ENCODE peak calls at places on chromosome 9, in nine cellular contexts. Z is spleen, P is SK-N-SH, V is breast epithelium, S is HCT116, Q is stomach, K is vagina, B is upper lobe of left lung, A is GM12891. J is an unnamed sample.

GRCh38 chr9:120745278-120745677 is 31.0 kb upstream of the MEGF9 start:
- DNase-seq in B (no peak), P (no peak), S (no peak), A (no peak), V (no peak), Q (no peak), K (no peak), Z (no peak), J (no peak)

GRCh38 chr9:14030350-14030823 is 283.6 kb downstream of the NFIB start:
- DNase-seq in Q (no peak), Z (no peak), A (no peak), V (no peak), B (no peak), S (no peak), P (peak), K (no peak), J (peak)

GRCh38 chr9:88694625-88695024 is 159.6 kb downstream of the NXNL2 start:
- DNase-seq in P (no peak), K (no peak), Q (no peak), S (no peak), V (no peak), B (no peak), A (no peak), Z (no peak), J (no peak)

GRCh38 chr9:82574911-82575310 is 488.0 kb downstream of the RASEF start:
- DNase-seq in V (no peak), Z (no peak), P (no peak), S (no peak), Q (no peak), A (no peak), K (no peak), B (no peak), J (no peak)

GRCh38 chr9:88577736-88578485 is 42.9 kb downstream of the NXNL2 start:
- DNase-seq in B (no peak), A (no peak), Q (no peak), K (no peak), V (no peak), Z (no peak), S (no peak), P (no peak), J (no peak)

GRCh38 chr9:112884086-112884485 is 6.6 kb downstream of the SLC46A2 start:
- DNase-seq in A (no peak), S (no peak), Q (no peak), B (no peak), Z (no peak), V (no peak), P (no peak), K (no peak), J (peak)

GRCh38 chr9:102124465-102124864 is 386.0 kb upstream of the GRIN3A start:
- DNase-seq in Q (no peak), Z (no peak), V (no peak), A (no peak), B (no peak), K (no peak), P (no peak), S (no peak), J (no peak)

GRCh38 chr9:18707489-18708210 is 233.7 kb downstream of the ADAMTSL1 start:
- DNase-seq in S (no peak), P (no peak), B (no peak), V (no peak), Q (no peak), K (no peak), Z (no peak), A (no peak), J (no peak)

GRCh38 chr9:78133751-78134150 is 102.1 kb upstream of the CEP78 start:
- DNase-seq in K (no peak), S (no peak), A (no peak), Q (no peak), Z (no peak), B (no peak), V (no peak), P (no peak), J (no peak)

GRCh38 chr9:126325779-126326178 is 850 bp upstream of the MVB12B start:
- DNase-seq in V (no peak), P (peak), Q (no peak), A (no peak), S (no peak), K (no peak), Z (no peak), B (no peak), J (no peak)

GRCh38 chr9:126327750-126328120 is 1.1 kb downstream of the MVB12B start:
- DNase-seq in S (no peak), P (peak), A (no peak), B (no peak), V (no peak), K (no peak), Q (no peak), Z (no peak), J (no peak)

GRCh38 chr9:126327016-126327749 is 554 bp downstream of the MVB12B start:
- DNase-seq in P (peak), V (no peak), B (peak), K (no peak), Z (peak), Q (no peak), A (no peak), S (no peak), J (no peak)

GRCh38 chr9:126328415-126328814 is 1.8 kb downstream of the MVB12B start:
- DNase-seq in B (no peak), A (no peak), V (no peak), K (no peak), S (no peak), Z (no peak), P (no peak), Q (no peak), J (no peak)

GRCh38 chr9:126326228-126327015 is at the start of gene MVB12B:
- DNase-seq in S (no peak), Q (peak), Z (peak), P (peak), K (no peak), B (peak), A (peak), V (no peak), J (peak)
- TF ChIP-seq POLR2AphosphoS5 in S (no peak), Q (no peak), Z (no peak), P (no peak), K (no peak), B (no peak), A (no peak), V (no peak), J (no peak)

GRCh38 chr9:133881671-133882381 is 110.3 kb downstream of the VAV2 start:
- DNase-seq in P (peak), A (no peak), S (no peak), Q (no peak), Z (no peak), V (peak), B (no peak), K (no peak), J (no peak)
- TF ChIP-seq POLR2AphosphoS5 in P (no peak), A (no peak), S (no peak), Q (no peak), Z (no peak), V (no peak), B (no peak), K (no peak), J (no peak)

GRCh38 chr9:114507726-114508125 is 2.5 kb upstream of the WHRN start:
- DNase-seq in K (no peak), A (no peak), B (peak), V (no peak), P (no peak), Z (no peak), S (no peak), Q (no peak), J (peak)

GRCh38 chr9:114503522-114504340 is 1.5 kb downstream of the WHRN start:
- DNase-seq in B (no peak), Z (peak), Q (no peak), V (no peak), P (no peak), S (no peak), A (no peak), K (no peak), J (no peak)

GRCh38 chr9:114504341-114505186 is 709 bp downstream of the WHRN start:
- DNase-seq in Z (peak), P (peak), V (peak), K (no peak), A (peak), B (peak), Q (peak), S (peak), J (peak)

GRCh38 chr9:114506082-114506390 is 763 bp upstream of the WHRN start:
- DNase-seq in B (no peak), S (no peak), Z (no peak), P (no peak), V (no peak), Q (no peak), K (no peak), A (no peak), J (no peak)

GRCh38 chr9:114505187-114506081 is at the start of gene WHRN:
- DNase-seq in V (peak), P (peak), Z (peak), A (peak), K (no peak), B (peak), Q (peak), S (peak), J (peak)
- TF ChIP-seq POLR2AphosphoS5 in V (peak), P (no peak), Z (peak), A (no peak), K (no peak), B (no peak), Q (peak), S (peak), J (no peak)

DNA sequence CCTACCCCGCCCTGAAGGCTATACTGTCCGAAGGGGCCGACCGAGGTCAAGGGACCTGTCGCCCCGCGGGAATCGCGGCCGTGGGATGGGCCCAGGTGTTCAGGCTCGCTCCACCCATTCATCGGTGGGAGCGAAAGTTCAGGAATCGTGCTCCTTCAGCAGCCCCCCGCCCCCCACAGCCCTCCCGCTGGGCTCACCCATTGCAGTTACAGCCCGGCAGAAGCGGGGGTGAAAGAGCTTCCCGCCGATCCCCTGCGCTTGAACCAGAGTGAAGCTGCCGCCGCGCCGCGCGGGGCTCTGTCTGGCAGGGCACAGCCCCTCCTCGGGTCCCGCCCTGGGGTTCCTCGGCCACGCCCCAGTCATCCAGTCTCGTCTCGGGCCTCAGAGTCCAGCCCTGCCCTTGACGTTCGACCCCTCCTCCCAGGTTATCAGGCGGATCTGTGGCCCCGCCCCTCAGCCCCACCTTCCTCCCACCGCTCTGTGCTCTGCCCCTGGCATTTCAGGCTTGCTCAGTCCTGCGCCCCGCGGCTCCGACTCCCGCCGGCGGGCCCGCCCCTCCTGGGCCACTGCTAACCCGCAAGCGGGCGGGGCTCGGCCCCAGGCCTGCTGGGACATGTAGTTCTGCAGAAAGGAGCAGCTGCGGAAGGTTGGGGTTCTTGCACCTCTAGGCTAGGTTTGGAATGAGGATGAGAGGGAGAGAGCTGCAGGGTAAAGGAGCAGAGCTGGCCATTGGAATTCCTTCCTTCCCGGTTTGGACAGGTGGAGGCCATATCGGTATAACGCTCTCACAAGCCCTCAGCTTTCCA is at the start of gene MYORG:
- DNase-seq in S (peak), V (peak), B (peak), A (peak), Z (peak), P (peak), K (peak), Q (peak), J (peak)
- TF ChIP-seq POLR2AphosphoS5 in S (peak), V (peak), B (peak), A (no peak), Z (peak), P (no peak), K (peak), Q (peak), J (no peak)

GRCh38 chr9:21461377-21461776 is 20.7 kb downstream of the IFNE start:
- DNase-seq in B (no peak), P (no peak), S (no peak), V (no peak), Z (no peak), Q (no peak), K (no peak), A (no peak), J (no peak)

GRCh38 chr9:21470126-21470525 is 12.0 kb downstream of the IFNE start:
- DNase-seq in K (no peak), Z (no peak), S (no peak), P (no peak), B (no peak), V (no peak), Q (no peak), A (no peak), J (no peak)

GRCh38 chr9:21465859-21466518 is 16.1 kb downstream of the IFNE start:
- DNase-seq in Q (no peak), V (no peak), P (peak), A (no peak), K (no peak), S (peak), Z (no peak), B (no peak), J (peak)

GRCh38 chr9:21465138-21465537 is 17.0 kb downstream of the IFNE start:
- DNase-seq in S (no peak), P (no peak), V (no peak), B (no peak), A (no peak), Z (peak), Q (no peak), K (no peak), J (no peak)
- TF ChIP-seq POLR2AphosphoS5 in S (no peak), P (no peak), V (no peak), B (no peak), A (no peak), Z (no peak), Q (no peak), K (no peak), J (no peak)

GRCh38 chr9:137666950-137667670 is 48.3 kb downstream of the EHMT1 start:
- DNase-seq in V (no peak), S (no peak), P (no peak), K (no peak), Q (peak), Z (peak), A (no peak), B (no peak), J (peak)

GRCh38 chr9:137670391-137671195 is 51.8 kb downstream of the EHMT1 start:
- DNase-seq in P (no peak), A (no peak), K (no peak), S (no peak), Z (peak), B (no peak), Q (peak), V (peak), J (no peak)

GRCh38 chr9:137671196-137671538 is 52.4 kb downstream of the EHMT1 start:
- DNase-seq in V (no peak), B (no peak), Z (no peak), A (no peak), S (no peak), Q (no peak), K (no peak), P (no peak), J (no peak)

GRCh38 chr9:137668203-137668602 is 49.4 kb downstream of the EHMT1 start:
- DNase-seq in A (no peak), Z (no peak), P (no peak), V (no peak), K (no peak), Q (no peak), S (no peak), B (no peak), J (no peak)

DNA sequence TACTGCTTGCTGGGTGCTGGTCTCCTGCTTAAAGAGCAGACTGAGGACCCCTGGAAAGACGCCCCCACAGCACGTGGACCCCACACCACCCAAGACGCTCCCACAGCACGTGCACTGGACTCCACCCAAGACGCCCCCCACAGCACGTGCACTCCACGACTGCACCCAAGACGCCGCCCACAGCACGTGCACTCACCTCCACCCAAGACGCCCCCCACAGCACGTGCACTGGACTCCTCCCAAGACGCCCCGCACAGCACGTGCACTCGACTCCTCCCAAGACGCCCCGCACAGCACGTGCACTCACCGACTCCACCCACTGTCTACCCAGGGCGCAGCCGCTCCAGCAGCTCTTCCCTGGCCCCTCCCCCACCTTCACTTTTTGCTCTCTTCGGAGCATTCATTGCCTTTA is 50.5 kb downstream of the EHMT1 start:
- DNase-seq in V (no peak), Q (no peak), S (no peak), P (no peak), K (peak), Z (peak), A (no peak), B (no peak), J (no peak)
- TF ChIP-seq POLR2AphosphoS5 in V (no peak), Q (no peak), S (no peak), P (no peak), K (no peak), Z (no peak), A (no peak), B (no peak), J (no peak)

DNA sequence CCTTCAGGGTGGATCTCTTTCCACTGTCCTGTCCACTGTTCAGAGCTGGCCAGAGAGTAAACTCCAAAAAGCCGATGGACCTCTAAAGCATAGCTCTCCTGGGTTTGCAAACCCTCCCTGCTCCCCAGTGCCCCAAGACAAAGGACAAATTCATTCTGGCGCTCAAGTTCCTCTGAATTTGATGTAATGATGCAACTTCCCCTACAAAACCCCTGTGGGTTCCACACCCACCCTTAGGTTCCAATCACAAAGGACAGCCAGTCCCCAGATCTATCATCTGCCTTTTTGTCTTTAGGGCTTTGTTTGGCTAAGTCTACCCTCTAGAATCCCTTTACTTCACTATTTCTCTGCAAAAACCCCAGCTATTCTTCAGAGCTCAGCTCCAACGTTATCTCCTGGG is 57.4 kb upstream of the SLC25A51 start:
- DNase-seq in Z (no peak), B (no peak), A (no peak), P (no peak), V (no peak), Q (no peak), S (no peak), K (no peak), J (no peak)
- TF ChIP-seq POLR2AphosphoS5 in Z (no peak), B (no peak), A (no peak), P (no peak), V (no peak), Q (no peak), S (no peak), K (no peak), J (no peak)